ENCODE peak calls at places on chromosomes 5 and 9, in eight cellular contexts. O is CD8-positive, alpha-beta memory T cell; S is OCI-LY7; U is H1; D is effector memory CD4-positive, alpha-beta T cell; Z is lower lobe of right lung; G is GM23338; E is kidney. A is an unnamed sample. For H3K4me1, the result is how much of the 10 kb centered on the place peaks cover.

GRCh38 chr9:83280259-83280658 is 217.3 kb upstream of the RASEF start:
- DNase-seq in Z (no peak), S (no peak), U (no peak), D (no peak), O (no peak), E (no peak), G (no peak), A (no peak)

GRCh38 chr5:103744159-103744558 is 181.6 kb upstream of the NUDT12 start:
- DNase-seq in Z (no peak), O (no peak), S (no peak), U (no peak), D (no peak), G (no peak), E (no peak), A (peak)

GRCh38 chr9:137309368-137310189 is 7.5 kb upstream of the NRARP start:
- DNase-seq in U (no peak), E (peak), D (no peak), O (no peak), Z (peak), S (no peak), G (no peak), A (no peak)

GRCh38 chr5:133816791-133817190 is 151.6 kb downstream of the C5orf15 start:
- DNase-seq in S (no peak), Z (no peak), G (no peak), U (no peak), O (no peak), D (no peak), E (no peak), A (no peak)

GRCh38 chr9:35510745-35511428 is 21.0 kb downstream of the RUSC2 start:
- DNase-seq in O (no peak), D (no peak), U (no peak), G (no peak), S (no peak), Z (no peak), E (peak), A (peak)

GRCh38 chr9:136409557-136410455 is 608 bp downstream of the ENTR1 start:
- DNase-seq in S (peak), E (no peak), O (peak), Z (peak), U (peak), D (peak), G (peak), A (peak)

GRCh38 chr5:163815240-163815791 is 309.9 kb downstream of the MAT2B start:
- DNase-seq in O (no peak), D (no peak), U (no peak), G (no peak), S (no peak), Z (no peak), E (no peak), A (no peak)

GRCh38 chr5:181187500-181188213 is 17.3 kb downstream of the TRIM7 start:
- DNase-seq in G (peak), U (peak), E (peak), D (peak), O (no peak), S (peak), Z (peak), A (peak)

GRCh38 chr5:144812770-144813169 is 642.1 kb downstream of the KCTD16 start:
- DNase-seq in U (no peak), S (no peak), O (no peak), D (no peak), Z (no peak), G (no peak), E (no peak), A (peak)

GRCh38 chr5:176787676-176788075 is 22.7 kb upstream of the UNC5A start:
- DNase-seq in O (no peak), U (no peak), Z (no peak), S (no peak), E (no peak), G (no peak), D (no peak), A (no peak)

GRCh38 chr5:110019119-110019518 is 329.4 kb downstream of the MAN2A1 start:
- DNase-seq in S (no peak), E (no peak), U (no peak), Z (no peak), G (no peak), O (no peak), D (no peak), A (peak)

GRCh38 chr9:78031271-78031825 is at the start of gene GNAQ:
- DNase-seq in D (no peak), U (no peak), O (no peak), Z (peak), G (peak), S (no peak), E (peak), A (peak)

GRCh38 chr5:76403963-76404693 is 1.0 kb downstream of the IQGAP2 start:
- DNase-seq in S (peak), E (peak), D (peak), O (peak), U (peak), G (peak), Z (peak), A (peak)

GRCh38 chr5:1010641-1011046 is 2.0 kb downstream of the NKD2 start:
- DNase-seq in D (no peak), G (peak), O (no peak), E (peak), U (no peak), Z (peak), S (no peak), A (peak)

GRCh38 chr5:132456553-132457361 is 33.8 kb downstream of the IRF1 start:
- DNase-seq in Z (peak), E (peak), O (peak), D (peak), U (no peak), G (no peak), S (peak), A (peak)

GRCh38 chr9:101226161-101226560 is 158.6 kb downstream of the BAAT start:
- DNase-seq in D (no peak), Z (no peak), S (no peak), E (no peak), G (no peak), U (no peak), O (no peak), A (no peak)

GRCh38 chr9:99822096-99822595 is 461 bp downstream of the NR4A3 start:
- DNase-seq in G (no peak), Z (no peak), U (peak), O (no peak), S (no peak), D (peak), E (no peak), A (no peak)

GRCh38 chr5:1110930-1111726 is 735 bp downstream of the SLC12A7 start:
- DNase-seq in O (peak), E (peak), G (peak), D (no peak), U (no peak), S (no peak), Z (peak), A (peak)

GRCh38 chr5:143146161-143146560 is 257.3 kb downstream of the NR3C1 start:
- DNase-seq in E (no peak), O (no peak), U (no peak), Z (no peak), G (no peak), D (no peak), S (no peak), A (no peak)

GRCh38 chr5:39995990-39996389 is 571.2 kb upstream of the DAB2 start:
- DNase-seq in E (no peak), O (no peak), U (no peak), D (no peak), S (no peak), Z (no peak), G (no peak), A (no peak)

GRCh38 chr9:81146684-81147337 is 542.5 kb downstream of the TLE1 start:
- DNase-seq in D (no peak), G (no peak), E (no peak), U (no peak), Z (no peak), O (no peak), S (no peak), A (no peak)

GRCh38 chr9:6715755-6716643 is 41.8 kb upstream of the KDM4C start:
- DNase-seq in E (peak), Z (peak), S (no peak), O (peak), U (no peak), D (peak), G (peak), A (peak)

GRCh38 chr5:164002653-164003052 is 497.2 kb downstream of the MAT2B start:
- DNase-seq in G (no peak), U (no peak), O (no peak), Z (no peak), E (no peak), S (no peak), D (no peak), A (no peak)

GRCh38 chr5:6525910-6526309 is 77.3 kb downstream of the UBE2QL1 start:
- DNase-seq in S (peak), O (no peak), U (peak), Z (no peak), D (no peak), G (peak), E (no peak), A (no peak)

GRCh38 chr9:118236625-118237024 is 532.4 kb downstream of the TLR4 start:
- DNase-seq in U (no peak), O (no peak), S (no peak), D (no peak), G (no peak), E (no peak), Z (no peak), A (no peak)

GRCh38 chr5:1432296-1432695 is 12.9 kb downstream of the SLC6A3 start:
- DNase-seq in O (no peak), S (no peak), E (peak), G (no peak), Z (no peak), D (no peak), U (no peak), A (no peak)

GRCh38 chr9:68964102-68964541 is 49.8 kb downstream of the PRKACG start:
- DNase-seq in Z (no peak), G (no peak), S (no peak), E (no peak), O (no peak), U (no peak), D (no peak), A (no peak)

GRCh38 chr5:6508931-6509330 is 60.3 kb downstream of the UBE2QL1 start:
- DNase-seq in U (no peak), E (no peak), S (no peak), O (no peak), G (no peak), D (no peak), Z (no peak), A (no peak)

GRCh38 chr9:136787690-136788400 is 3.3 kb upstream of the TMEM141 start:
- DNase-seq in U (peak), S (peak), O (peak), D (peak), E (peak), Z (peak), G (peak), A (peak)

GRCh38 chr9:116733010-116733641 is 46.0 kb downstream of the TRIM32 start:
- DNase-seq in G (no peak), D (no peak), Z (no peak), O (no peak), E (no peak), U (no peak), S (no peak), A (no peak)

GRCh38 chr5:149100331-149100730 is 37.5 kb upstream of the SH3TC2 start:
- DNase-seq in G (no peak), S (no peak), Z (no peak), O (no peak), D (no peak), E (no peak), U (no peak), A (no peak)

GRCh38 chr9:107251756-107252322 is 31.2 kb upstream of the RAD23B start:
- DNase-seq in E (no peak), D (no peak), U (no peak), Z (no peak), O (no peak), G (no peak), S (no peak), A (peak)

GRCh38 chr5:109953821-109954220 is 264.1 kb downstream of the MAN2A1 start:
- DNase-seq in G (no peak), Z (no peak), D (no peak), E (no peak), U (no peak), O (no peak), S (no peak), A (no peak)

GRCh38 chr9:76725885-76726284 is 38.4 kb upstream of the PCA3 start:
- DNase-seq in O (no peak), E (no peak), S (no peak), U (no peak), D (no peak), G (no peak), Z (no peak), A (no peak)

GRCh38 chr9:73153793-73154227 is 2.1 kb downstream of the ANXA1 start:
- DNase-seq in U (no peak), E (no peak), Z (no peak), G (no peak), O (no peak), D (no peak), S (no peak), A (no peak)

GRCh38 chr5:166722939-166723338 is 1568.5 kb upstream of the WWC1 start:
- DNase-seq in E (no peak), S (peak), O (no peak), U (no peak), D (no peak), G (no peak), Z (no peak), A (no peak)

GRCh38 chr5:17732351-17732923 is 98.2 kb downstream of the TAF11L14 start:
- DNase-seq in G (no peak), S (no peak), E (no peak), U (no peak), D (no peak), O (no peak), Z (no peak), A (no peak)

GRCh38 chr9:708556-709432 is 132.7 kb upstream of the DMRT1 start:
- DNase-seq in U (no peak), G (no peak), D (no peak), E (no peak), O (no peak), S (no peak), Z (no peak), A (no peak)

GRCh38 chr5:1151316-1151715 is 39.5 kb upstream of the SLC12A7 start:
- DNase-seq in Z (no peak), D (no peak), S (no peak), O (no peak), U (no peak), G (no peak), E (no peak), A (no peak)

GRCh38 chr5:72065751-72066255 is 41.5 kb upstream of the MAP1B start:
- DNase-seq in U (peak), E (no peak), D (no peak), G (peak), O (no peak), Z (no peak), S (no peak), A (no peak)

GRCh38 chr5:72070519-72070918 is 36.8 kb upstream of the MAP1B start:
- DNase-seq in S (no peak), E (no peak), U (no peak), Z (no peak), G (peak), D (no peak), O (no peak), A (no peak)

GRCh38 chr5:72066658-72067057 is 40.6 kb upstream of the MAP1B start:
- DNase-seq in U (no peak), O (no peak), E (no peak), D (no peak), Z (no peak), S (no peak), G (no peak), A (no peak)

GRCh38 chr5:72064801-72065570 is 42.3 kb upstream of the MAP1B start:
- DNase-seq in Z (no peak), D (no peak), S (no peak), E (no peak), G (peak), O (no peak), U (no peak), A (no peak)

GRCh38 chr5:72067682-72068470 is 39.4 kb upstream of the MAP1B start:
- DNase-seq in U (no peak), S (no peak), O (no peak), E (no peak), G (no peak), Z (no peak), D (no peak), A (no peak)
- H3K27ac ChIP-seq in U (no peak), S (no peak), O (no peak), E (no peak), G (peak), Z (no peak), D (no peak), A (no peak)

GRCh38 chr5:126868961-126869451 is 92.1 kb downstream of the LMNB1 start:
- DNase-seq in S (no peak), D (no peak), Z (no peak), G (peak), U (peak), O (no peak), E (no peak), A (peak)
- H3K4me3 ChIP-seq in S (no peak), D (peak), Z (no peak), G (peak), U (peak), O (peak), E (peak), A (no peak)

GRCh38 chr9:89491688-89492087 is 6.2 kb downstream of the SEMA4D start:
- DNase-seq in G (no peak), Z (no peak), O (no peak), U (no peak), E (no peak), S (no peak), D (no peak), A (no peak)

GRCh38 chr9:89494199-89494598 is 3.7 kb downstream of the SEMA4D start:
- DNase-seq in O (no peak), D (no peak), S (no peak), Z (no peak), U (no peak), G (no peak), E (no peak), A (no peak)

GRCh38 chr9:89492586-89492985 is 5.3 kb downstream of the SEMA4D start:
- DNase-seq in Z (no peak), U (no peak), E (no peak), G (no peak), D (no peak), S (no peak), O (no peak), A (peak)

GRCh38 chr9:89493181-89493580 is 4.7 kb downstream of the SEMA4D start:
- DNase-seq in S (no peak), Z (no peak), G (no peak), D (no peak), U (no peak), E (no peak), O (no peak), A (no peak)

GRCh38 chr9:89493671-89494070 is 4.2 kb downstream of the SEMA4D start:
- DNase-seq in O (no peak), D (no peak), U (no peak), Z (no peak), E (no peak), S (no peak), G (peak), A (peak)
- H3K4me1 ChIP-seq in O (half or more), D (half or more), U (half or more), Z (under half), E (under half), S (under half), G (half or more), A (under half)

DNA sequence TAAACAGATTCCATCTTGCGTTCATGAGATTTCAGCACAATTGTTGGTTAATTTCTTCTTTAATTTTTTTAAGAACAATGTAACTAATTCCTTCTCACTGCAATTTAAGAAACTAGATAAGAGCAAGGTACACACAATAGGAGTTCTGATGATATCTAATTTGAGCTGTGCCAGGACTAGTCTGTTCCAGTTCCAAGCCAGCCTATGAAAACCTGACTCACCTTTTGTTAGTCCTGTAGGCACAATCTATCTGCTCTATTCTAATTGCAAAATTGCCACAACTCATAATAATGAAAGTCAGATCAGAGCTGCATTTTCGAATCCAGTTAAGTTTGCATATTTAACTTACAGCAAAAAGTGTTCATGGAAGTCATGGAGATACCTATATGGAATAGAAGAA is 494.1 kb upstream of the TUSC1 start:
- DNase-seq in Z (no peak), O (no peak), U (no peak), G (no peak), D (no peak), E (no peak), S (no peak), A (no peak)
- H3K27ac ChIP-seq in Z (no peak), O (no peak), U (no peak), G (no peak), D (no peak), E (no peak), S (no peak), A (no peak)

GRCh38 chr9:123339666-123340414 is 16.2 kb upstream of the CRB2 start:
- DNase-seq in D (no peak), E (no peak), U (no peak), S (peak), G (no peak), Z (no peak), O (no peak), A (no peak)
- H3K4me3 ChIP-seq in D (peak), E (no peak), U (no peak), S (peak), G (no peak), Z (peak), O (peak), A (peak)

GRCh38 chr5:118605761-118606160 is 382.6 kb downstream of the DTWD2 start:
- DNase-seq in U (no peak), D (no peak), Z (no peak), S (no peak), E (no peak), G (no peak), O (no peak), A (no peak)
- H3K4me1 ChIP-seq in U (under half), D (under half), Z (under half), S (under half), E (under half), G (under half), O (under half), A (under half)